ENCODE peak calls at places on chromosomes 16 and 17, in six cellular contexts. One of them, this sample, is unnamed.

GRCh38 chr17:1156864-1157263 is 22.9 kb downstream of the ABR start:
- DNase-seq in activated naive CD4-positive, alpha-beta T cell treated with anti-CD3 and anti-CD28 coated beads, Interleukin-2, amount 10 ng/mL, durations not matched to agents 7 days and 5 days: no peak
- DNase-seq in epithelial cell of esophagus: no peak
- DNase-seq in stimulated activated CD4-positive, alpha-beta T cell treated with anti-CD3 and anti-CD28 coated beads, Interleukin-4, amount 100 ng/mL, for 48 hours: no peak
- DNase-seq in CD8-positive, alpha-beta memory T cell: no peak
- DNase-seq in B cell: no peak
- DNase-seq in this sample: no peak

GRCh38 chr16:78240459-78241222 is 141.2 kb downstream of the WWOX start:
- DNase-seq in activated naive CD4-positive, alpha-beta T cell treated with anti-CD3 and anti-CD28 coated beads, Interleukin-2, amount 10 ng/mL, durations not matched to agents 7 days and 5 days: no peak
- DNase-seq in epithelial cell of esophagus: peak; percentile 88
- DNase-seq in stimulated activated CD4-positive, alpha-beta T cell treated with anti-CD3 and anti-CD28 coated beads, Interleukin-4, amount 100 ng/mL, for 48 hours: no peak
- DNase-seq in CD8-positive, alpha-beta memory T cell: no peak
- DNase-seq in B cell: no peak
- DNase-seq in this sample: no peak

GRCh38 chr17:11882716-11883115 is 114.6 kb downstream of the ZNF18 start:
- DNase-seq in activated naive CD4-positive, alpha-beta T cell treated with anti-CD3 and anti-CD28 coated beads, Interleukin-2, amount 10 ng/mL, durations not matched to agents 7 days and 5 days: no peak
- DNase-seq in epithelial cell of esophagus: no peak
- DNase-seq in stimulated activated CD4-positive, alpha-beta T cell treated with anti-CD3 and anti-CD28 coated beads, Interleukin-4, amount 100 ng/mL, for 48 hours: no peak
- DNase-seq in CD8-positive, alpha-beta memory T cell: no peak
- DNase-seq in B cell: no peak
- DNase-seq in this sample: no peak

GRCh38 chr17:8160741-8161221 is 2.0 kb downstream of the VAMP2 start:
- DNase-seq in activated naive CD4-positive, alpha-beta T cell treated with anti-CD3 and anti-CD28 coated beads, Interleukin-2, amount 10 ng/mL, durations not matched to agents 7 days and 5 days: no peak
- DNase-seq in epithelial cell of esophagus: no peak
- DNase-seq in stimulated activated CD4-positive, alpha-beta T cell treated with anti-CD3 and anti-CD28 coated beads, Interleukin-4, amount 100 ng/mL, for 48 hours: no peak
- DNase-seq in CD8-positive, alpha-beta memory T cell: no peak
- DNase-seq in B cell: no peak
- DNase-seq in this sample: no peak

GRCh38 chr17:47801176-47801765 is 20.3 kb downstream of the OSBPL7 start:
- DNase-seq in activated naive CD4-positive, alpha-beta T cell treated with anti-CD3 and anti-CD28 coated beads, Interleukin-2, amount 10 ng/mL, durations not matched to agents 7 days and 5 days: no peak
- DNase-seq in epithelial cell of esophagus: no peak
- DNase-seq in stimulated activated CD4-positive, alpha-beta T cell treated with anti-CD3 and anti-CD28 coated beads, Interleukin-4, amount 100 ng/mL, for 48 hours: no peak
- DNase-seq in CD8-positive, alpha-beta memory T cell: no peak
- DNase-seq in B cell: peak; percentile 7
- DNase-seq in this sample: no peak

GRCh38 chr16:66052745-66053144 is 313.7 kb upstream of the CDH5 start:
- DNase-seq in activated naive CD4-positive, alpha-beta T cell treated with anti-CD3 and anti-CD28 coated beads, Interleukin-2, amount 10 ng/mL, durations not matched to agents 7 days and 5 days: no peak
- DNase-seq in epithelial cell of esophagus: peak; percentile 68
- DNase-seq in stimulated activated CD4-positive, alpha-beta T cell treated with anti-CD3 and anti-CD28 coated beads, Interleukin-4, amount 100 ng/mL, for 48 hours: no peak
- DNase-seq in CD8-positive, alpha-beta memory T cell: no peak
- DNase-seq in B cell: no peak
- DNase-seq in this sample: no peak

GRCh38 chr17:63120406-63120805 is 154.4 kb downstream of the TANC2 start:
- DNase-seq in activated naive CD4-positive, alpha-beta T cell treated with anti-CD3 and anti-CD28 coated beads, Interleukin-2, amount 10 ng/mL, durations not matched to agents 7 days and 5 days: no peak
- DNase-seq in epithelial cell of esophagus: peak; percentile 41
- DNase-seq in stimulated activated CD4-positive, alpha-beta T cell treated with anti-CD3 and anti-CD28 coated beads, Interleukin-4, amount 100 ng/mL, for 48 hours: no peak
- DNase-seq in CD8-positive, alpha-beta memory T cell: no peak
- DNase-seq in B cell: no peak
- DNase-seq in this sample: no peak

GRCh38 chr17:10513284-10514067 is 4.9 kb downstream of the MYH1 start:
- DNase-seq in activated naive CD4-positive, alpha-beta T cell treated with anti-CD3 and anti-CD28 coated beads, Interleukin-2, amount 10 ng/mL, durations not matched to agents 7 days and 5 days: no peak
- DNase-seq in epithelial cell of esophagus: no peak
- DNase-seq in stimulated activated CD4-positive, alpha-beta T cell treated with anti-CD3 and anti-CD28 coated beads, Interleukin-4, amount 100 ng/mL, for 48 hours: no peak
- DNase-seq in CD8-positive, alpha-beta memory T cell: no peak
- DNase-seq in B cell: no peak
- DNase-seq in this sample: no peak

GRCh38 chr17:68458260-68459029 is 1.1 kb upstream of the WIPI1 start:
- DNase-seq in activated naive CD4-positive, alpha-beta T cell treated with anti-CD3 and anti-CD28 coated beads, Interleukin-2, amount 10 ng/mL, durations not matched to agents 7 days and 5 days: no peak
- DNase-seq in epithelial cell of esophagus: no peak
- DNase-seq in stimulated activated CD4-positive, alpha-beta T cell treated with anti-CD3 and anti-CD28 coated beads, Interleukin-4, amount 100 ng/mL, for 48 hours: no peak
- DNase-seq in CD8-positive, alpha-beta memory T cell: no peak
- DNase-seq in B cell: no peak
- DNase-seq in this sample: no peak

GRCh38 chr17:40115101-40115436 is 6.7 kb upstream of the MSL1 start:
- DNase-seq in activated naive CD4-positive, alpha-beta T cell treated with anti-CD3 and anti-CD28 coated beads, Interleukin-2, amount 10 ng/mL, durations not matched to agents 7 days and 5 days: no peak
- DNase-seq in epithelial cell of esophagus: no peak
- DNase-seq in stimulated activated CD4-positive, alpha-beta T cell treated with anti-CD3 and anti-CD28 coated beads, Interleukin-4, amount 100 ng/mL, for 48 hours: no peak
- DNase-seq in CD8-positive, alpha-beta memory T cell: no peak
- DNase-seq in B cell: no peak
- DNase-seq in this sample: no peak

GRCh38 chr16:66335704-66336329 is 30.7 kb upstream of the CDH5 start:
- DNase-seq in activated naive CD4-positive, alpha-beta T cell treated with anti-CD3 and anti-CD28 coated beads, Interleukin-2, amount 10 ng/mL, durations not matched to agents 7 days and 5 days: no peak
- DNase-seq in epithelial cell of esophagus: peak; percentile 33
- DNase-seq in stimulated activated CD4-positive, alpha-beta T cell treated with anti-CD3 and anti-CD28 coated beads, Interleukin-4, amount 100 ng/mL, for 48 hours: no peak
- DNase-seq in CD8-positive, alpha-beta memory T cell: no peak
- DNase-seq in B cell: no peak
- DNase-seq in this sample: no peak

GRCh38 chr17:67608691-67609090 is 109.0 kb upstream of the NOL11 start:
- DNase-seq in activated naive CD4-positive, alpha-beta T cell treated with anti-CD3 and anti-CD28 coated beads, Interleukin-2, amount 10 ng/mL, durations not matched to agents 7 days and 5 days: no peak
- DNase-seq in epithelial cell of esophagus: peak; percentile 90
- DNase-seq in stimulated activated CD4-positive, alpha-beta T cell treated with anti-CD3 and anti-CD28 coated beads, Interleukin-4, amount 100 ng/mL, for 48 hours: no peak
- DNase-seq in CD8-positive, alpha-beta memory T cell: no peak
- DNase-seq in B cell: no peak
- DNase-seq in this sample: peak; percentile 67

GRCh38 chr17:44217738-44218343 is 1.6 kb downstream of the UBTF start:
- DNase-seq in activated naive CD4-positive, alpha-beta T cell treated with anti-CD3 and anti-CD28 coated beads, Interleukin-2, amount 10 ng/mL, durations not matched to agents 7 days and 5 days: no peak
- DNase-seq in epithelial cell of esophagus: no peak
- DNase-seq in stimulated activated CD4-positive, alpha-beta T cell treated with anti-CD3 and anti-CD28 coated beads, Interleukin-4, amount 100 ng/mL, for 48 hours: no peak
- DNase-seq in CD8-positive, alpha-beta memory T cell: no peak
- DNase-seq in B cell: no peak
- DNase-seq in this sample: no peak

GRCh38 chr17:21072623-21073278 is 29.9 kb upstream of the USP22 start:
- DNase-seq in activated naive CD4-positive, alpha-beta T cell treated with anti-CD3 and anti-CD28 coated beads, Interleukin-2, amount 10 ng/mL, durations not matched to agents 7 days and 5 days: no peak
- DNase-seq in epithelial cell of esophagus: no peak
- DNase-seq in stimulated activated CD4-positive, alpha-beta T cell treated with anti-CD3 and anti-CD28 coated beads, Interleukin-4, amount 100 ng/mL, for 48 hours: no peak
- DNase-seq in CD8-positive, alpha-beta memory T cell: no peak
- DNase-seq in B cell: no peak
- DNase-seq in this sample: no peak

GRCh38 chr16:842061-842476 is 41.5 kb upstream of the GNG13 start:
- DNase-seq in activated naive CD4-positive, alpha-beta T cell treated with anti-CD3 and anti-CD28 coated beads, Interleukin-2, amount 10 ng/mL, durations not matched to agents 7 days and 5 days: no peak
- DNase-seq in epithelial cell of esophagus: no peak
- DNase-seq in stimulated activated CD4-positive, alpha-beta T cell treated with anti-CD3 and anti-CD28 coated beads, Interleukin-4, amount 100 ng/mL, for 48 hours: no peak
- DNase-seq in CD8-positive, alpha-beta memory T cell: no peak
- DNase-seq in B cell: no peak
- DNase-seq in this sample: no peak

GRCh38 chr17:82888583-82889495 is 49.0 kb upstream of the ZNF750 start:
- DNase-seq in activated naive CD4-positive, alpha-beta T cell treated with anti-CD3 and anti-CD28 coated beads, Interleukin-2, amount 10 ng/mL, durations not matched to agents 7 days and 5 days: no peak
- DNase-seq in epithelial cell of esophagus: peak; percentile 29
- DNase-seq in stimulated activated CD4-positive, alpha-beta T cell treated with anti-CD3 and anti-CD28 coated beads, Interleukin-4, amount 100 ng/mL, for 48 hours: no peak
- DNase-seq in CD8-positive, alpha-beta memory T cell: no peak
- DNase-seq in B cell: no peak
- DNase-seq in this sample: no peak

GRCh38 chr16:19595043-19595767 is 39.7 kb downstream of the VPS35L start:
- DNase-seq in activated naive CD4-positive, alpha-beta T cell treated with anti-CD3 and anti-CD28 coated beads, Interleukin-2, amount 10 ng/mL, durations not matched to agents 7 days and 5 days: no peak
- DNase-seq in epithelial cell of esophagus: peak; percentile 87
- DNase-seq in stimulated activated CD4-positive, alpha-beta T cell treated with anti-CD3 and anti-CD28 coated beads, Interleukin-4, amount 100 ng/mL, for 48 hours: no peak
- DNase-seq in CD8-positive, alpha-beta memory T cell: no peak
- DNase-seq in B cell: no peak
- DNase-seq in this sample: peak; percentile 75

GRCh38 chr17:13031718-13032350 is 14.0 kb upstream of the ELAC2 start:
- DNase-seq in activated naive CD4-positive, alpha-beta T cell treated with anti-CD3 and anti-CD28 coated beads, Interleukin-2, amount 10 ng/mL, durations not matched to agents 7 days and 5 days: peak; percentile 61
- DNase-seq in epithelial cell of esophagus: peak; percentile 54
- DNase-seq in stimulated activated CD4-positive, alpha-beta T cell treated with anti-CD3 and anti-CD28 coated beads, Interleukin-4, amount 100 ng/mL, for 48 hours: peak; percentile 44
- DNase-seq in CD8-positive, alpha-beta memory T cell: peak; percentile 36
- DNase-seq in B cell: peak; percentile 46
- DNase-seq in this sample: no peak

GRCh38 chr17:72152392-72152727 is 31.5 kb downstream of the SOX9 start:
- DNase-seq in activated naive CD4-positive, alpha-beta T cell treated with anti-CD3 and anti-CD28 coated beads, Interleukin-2, amount 10 ng/mL, durations not matched to agents 7 days and 5 days: no peak
- DNase-seq in epithelial cell of esophagus: no peak
- DNase-seq in stimulated activated CD4-positive, alpha-beta T cell treated with anti-CD3 and anti-CD28 coated beads, Interleukin-4, amount 100 ng/mL, for 48 hours: no peak
- DNase-seq in CD8-positive, alpha-beta memory T cell: no peak
- DNase-seq in B cell: no peak
- DNase-seq in this sample: no peak

GRCh38 chr17:71472809-71473789 is 647.7 kb upstream of the SOX9 start:
- DNase-seq in activated naive CD4-positive, alpha-beta T cell treated with anti-CD3 and anti-CD28 coated beads, Interleukin-2, amount 10 ng/mL, durations not matched to agents 7 days and 5 days: no peak
- DNase-seq in epithelial cell of esophagus: peak; percentile 77
- DNase-seq in stimulated activated CD4-positive, alpha-beta T cell treated with anti-CD3 and anti-CD28 coated beads, Interleukin-4, amount 100 ng/mL, for 48 hours: no peak
- DNase-seq in CD8-positive, alpha-beta memory T cell: no peak
- DNase-seq in B cell: no peak
- DNase-seq in this sample: peak; percentile 34

GRCh38 chr17:32264140-32264799 is 1.4 kb upstream of the RHBDL3 start:
- DNase-seq in activated naive CD4-positive, alpha-beta T cell treated with anti-CD3 and anti-CD28 coated beads, Interleukin-2, amount 10 ng/mL, durations not matched to agents 7 days and 5 days: no peak
- DNase-seq in epithelial cell of esophagus: no peak
- DNase-seq in stimulated activated CD4-positive, alpha-beta T cell treated with anti-CD3 and anti-CD28 coated beads, Interleukin-4, amount 100 ng/mL, for 48 hours: no peak
- DNase-seq in CD8-positive, alpha-beta memory T cell: no peak
- DNase-seq in B cell: no peak
- DNase-seq in this sample: no peak

This sample was measured in AG09309.